ENCODE peak calls at places on chromosomes 13 and 19, in eight cellular contexts. M, E, N, U, W, A, R and K are unnamed samples.
A peak's percentile ranks its signal among the peaks of the same experiment; 100 is the strongest.

GRCh38 chr13:112688560-112689497 is 1.0 kb upstream of the ATP11A start:
- DNase-seq in W (no peak), N (peak; percentile 66), R (no peak), U (peak; percentile 44), A (no peak), M (no peak), E (peak; percentile 90), K (no peak)

GRCh38 chr19:4830768-4831265 is 695 bp downstream of the TICAM1 start:
- DNase-seq in W (no peak), E (no peak), R (peak; percentile 23), M (no peak), U (no peak), N (no peak), A (no peak), K (no peak)

GRCh38 chr19:6216996-6217751 is 62.6 kb downstream of the MLLT1 start:
- DNase-seq in N (peak; percentile 45), E (peak; percentile 98), W (no peak), A (no peak), M (no peak), R (no peak), U (no peak), K (no peak)

GRCh38 chr13:110108348-110109139 is 198.4 kb downstream of the COL4A1 start:
- DNase-seq in M (peak; percentile 78), N (peak; percentile 86), U (peak; percentile 77), E (peak; percentile 91), R (peak; percentile 80), W (peak; percentile 78), A (peak; percentile 74), K (no peak)

GRCh38 chr19:11495481-11495880 is 10.2 kb downstream of the ZNF653 start:
- DNase-seq in M (no peak), R (no peak), W (no peak), E (no peak), A (no peak), N (no peak), U (no peak), K (no peak)

GRCh38 chr19:56347163-56347778 is 32.6 kb upstream of the ZSCAN5A start:
- DNase-seq in W (no peak), N (no peak), M (no peak), U (no peak), E (peak; percentile 21), R (no peak), A (no peak), K (no peak)

GRCh38 chr13:33158271-33158670 is 127.3 kb downstream of the STARD13 start:
- DNase-seq in M (no peak), W (no peak), R (no peak), E (no peak), N (no peak), A (no peak), U (no peak), K (no peak)

GRCh38 chr13:112200200-112200599 is 133.3 kb downstream of the SOX1 start:
- DNase-seq in E (no peak), N (peak; percentile 26), W (no peak), A (no peak), U (no peak), M (no peak), R (no peak), K (no peak)

GRCh38 chr19:38543807-38544568 is 73.8 kb downstream of the MAP4K1 start:
- DNase-seq in M (peak; percentile 93), N (peak; percentile 90), A (peak; percentile 74), R (peak; percentile 80), W (peak; percentile 85), U (peak; percentile 69), E (peak; percentile 76), K (peak; percentile 95)

GRCh38 chr13:33514362-33514761 is 228.8 kb upstream of the STARD13 start:
- DNase-seq in W (no peak), U (no peak), R (peak; percentile 19), E (peak; percentile 72), M (no peak), A (no peak), N (no peak), K (no peak)

GRCh38 chr13:57633141-57633949 is 1.8 kb downstream of the PCDH17 start:
- DNase-seq in N (peak; percentile 57), A (peak; percentile 61), W (peak; percentile 48), E (peak; percentile 80), R (no peak), M (no peak), U (peak; percentile 87), K (no peak)

GRCh38 chr13:83178008-83178407 is 704.3 kb downstream of the SLITRK1 start:
- DNase-seq in M (no peak), U (no peak), W (no peak), R (peak; percentile 15), N (no peak), A (no peak), E (no peak), K (no peak)

GRCh38 chr13:99057310-99057975 is 79.6 kb upstream of the DOCK9 start:
- DNase-seq in R (peak; percentile 50), W (no peak), M (peak; percentile 27), U (no peak), A (no peak), E (no peak), N (no peak), K (no peak)

GRCh38 chr19:6457958-6458694 is 1.5 kb downstream of the SLC25A23 start:
- DNase-seq in N (no peak), U (no peak), E (no peak), R (no peak), M (no peak), W (no peak), A (no peak), K (no peak)

GRCh38 chr19:51146751-51147150 is 4.7 kb downstream of the SIGLEC7 start:
- DNase-seq in W (no peak), M (no peak), N (no peak), R (no peak), E (no peak), A (no peak), U (no peak), K (no peak)

GRCh38 chr19:10262771-10263170 is 8.1 kb upstream of the ICAM1 start:
- DNase-seq in A (no peak), W (no peak), U (no peak), M (no peak), E (no peak), N (no peak), R (peak; percentile 32), K (no peak)

GRCh38 chr19:13979224-13979623 is 26.9 kb downstream of the RFX1 start:
- DNase-seq in W (no peak), U (no peak), N (no peak), E (peak; percentile 56), R (no peak), A (no peak), M (no peak), K (no peak)

GRCh38 chr13:113291997-113292862 is 4.8 kb upstream of the LAMP1 start:
- DNase-seq in R (peak; percentile 29), W (peak; percentile 66), N (peak; percentile 56), M (peak; percentile 22), E (no peak), U (peak; percentile 56), A (no peak), K (no peak)

GRCh38 chr13:83881917-83882625 is at the start of gene SLITRK1:
- DNase-seq in N (peak; percentile 60), U (peak; percentile 80), R (no peak), M (peak; percentile 56), W (peak; percentile 20), A (peak; percentile 85), E (peak; percentile 91), K (no peak)

GRCh38 chr19:46697142-46697960 is 19.6 kb downstream of the PRKD2 start:
- DNase-seq in W (peak; percentile 90), N (peak; percentile 91), A (peak; percentile 91), U (peak; percentile 76), E (peak; percentile 98), R (no peak), M (no peak), K (no peak)

GRCh38 chr13:26051231-26052135 is at the start of gene SHISA2:
- DNase-seq in M (peak; percentile 66), N (peak; percentile 42), A (peak; percentile 36), E (peak; percentile 71), R (peak; percentile 52), W (peak; percentile 37), U (peak; percentile 22), K (no peak)

DNA sequence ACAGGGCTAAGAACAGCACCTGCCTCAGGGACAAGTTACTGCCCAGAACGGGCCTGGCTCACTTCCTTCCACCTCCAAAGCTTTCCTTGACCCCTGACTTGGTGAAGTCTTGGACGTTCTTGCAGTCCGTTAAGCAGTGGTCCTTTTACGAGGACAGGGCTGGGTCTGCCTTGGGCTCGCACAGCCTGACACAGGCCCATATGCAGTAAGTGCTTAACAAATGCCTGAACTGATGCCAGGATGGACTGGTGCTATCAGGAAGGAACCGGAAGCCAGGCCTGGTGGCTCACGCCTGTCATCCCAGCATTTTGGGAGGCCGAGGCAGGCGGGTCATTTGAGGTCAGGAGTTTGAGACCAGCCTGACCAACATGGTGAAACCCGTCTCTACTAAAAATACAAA is 1.8 kb upstream of the PLK5 start:
- DNase-seq in M (no peak), W (no peak), U (no peak), N (peak; percentile 34), R (no peak), E (no peak), A (no peak), K (no peak)
- H3K27ac ChIP-seq in M (no peak overlapping the region), W (no peak overlapping the region), U (no peak overlapping the region), N (no peak overlapping the region), R (no peak overlapping the region), E (no peak overlapping the region), A (no peak overlapping the region), K (no peak overlapping the region)

GRCh38 chr19:53951947-53952346 is 10.8 kb upstream of the CACNG8 start:
- DNase-seq in M (no peak), A (no peak), W (no peak), E (no peak), R (no peak), U (no peak), N (no peak), K (no peak)

GRCh38 chr19:53945998-53946397 is 16.7 kb upstream of the CACNG8 start:
- DNase-seq in N (no peak), W (no peak), A (no peak), U (no peak), M (no peak), E (no peak), R (no peak), K (no peak)

GRCh38 chr19:53947624-53948023 is 15.1 kb upstream of the CACNG8 start:
- DNase-seq in N (no peak), W (no peak), M (no peak), U (no peak), A (no peak), E (peak; percentile 88), R (peak; percentile 23), K (no peak)

GRCh38 chr19:53953383-53953782 is 9.4 kb upstream of the CACNG8 start:
- DNase-seq in U (no peak), W (no peak), R (no peak), M (no peak), N (no peak), A (no peak), E (no peak), K (no peak)

GRCh38 chr19:53951436-53951835 is 11.3 kb upstream of the CACNG8 start:
- DNase-seq in R (no peak), N (no peak), M (no peak), A (no peak), W (no peak), U (no peak), E (no peak), K (no peak)
- H3K27ac ChIP-seq in R (no peak overlapping the region), N (no peak overlapping the region), M (no peak overlapping the region), A (no peak overlapping the region), W (no peak overlapping the region), U (no peak overlapping the region), E (no peak overlapping the region), K (no peak overlapping the region)

GRCh38 chr19:2054763-2055162 is 3.7 kb upstream of the MKNK2 start:
- DNase-seq in R (no peak), U (no peak), E (no peak), W (no peak), A (peak; percentile 36), M (no peak), N (no peak), K (no peak)
- H3K27ac ChIP-seq in R (no peak overlapping the region), U (no peak overlapping the region), E (no peak overlapping the region), W (peak overlapping the region; percentile 44), A (no peak overlapping the region), M (no peak overlapping the region), N (no peak overlapping the region), K (peak overlapping the region; percentile 41)

GRCh38 chr19:35125746-35126623 is 8.9 kb downstream of the LGI4 start:
- DNase-seq in M (peak; percentile 57), U (no peak), A (no peak), E (no peak), R (no peak), N (no peak), W (no peak), K (no peak)
- H3K27ac ChIP-seq in M (no peak overlapping the region), U (peak overlapping the region; percentile 98), A (no peak overlapping the region), E (no peak overlapping the region), R (no peak overlapping the region), N (no peak overlapping the region), W (peak overlapping the region; percentile 36), K (no peak overlapping the region)